ENCODE peak calls at places on chromosomes 11 and 22, in seven cellular contexts. One of them, this sample, is unnamed.

GRCh38 chr11:131302831-131303230 is 67.6 kb upstream of the NTM start:
- DNase-seq in stomach: no peak
- DNase-seq in GM12891: no peak
- DNase-seq in endothelial cell of umbilical vein: no peak
- DNase-seq in HepG2: no peak
- DNase-seq in GM23338: no peak
- DNase-seq in breast epithelium: no peak
- DNase-seq in this sample: no peak

GRCh38 chr11:109037856-109038780 is 373.2 kb downstream of the DDX10 start:
- DNase-seq in endothelial cell of umbilical vein: peak
- DNase-seq in GM12891: no peak
- DNase-seq in GM23338: no peak
- DNase-seq in breast epithelium: peak
- DNase-seq in HepG2: no peak
- DNase-seq in stomach: no peak
- DNase-seq in this sample: no peak

GRCh38 chr22:37930270-37930951 is 23.0 kb downstream of the C22orf23 start:
- DNase-seq in stomach: no peak
- DNase-seq in HepG2: no peak
- DNase-seq in endothelial cell of umbilical vein: no peak
- DNase-seq in GM23338: peak
- DNase-seq in breast epithelium: no peak
- DNase-seq in GM12891: peak
- DNase-seq in this sample: peak

GRCh38 chr22:50625568-50626313 is 2.2 kb downstream of the ARSA start:
- DNase-seq in stomach: peak
- DNase-seq in breast epithelium: no peak
- DNase-seq in HepG2: no peak
- DNase-seq in GM23338: peak
- DNase-seq in GM12891: no peak
- DNase-seq in endothelial cell of umbilical vein: no peak
- DNase-seq in this sample: no peak

GRCh38 chr22:38754247-38755154 is 1.3 kb downstream of the SUN2 start:
- DNase-seq in stomach: peak
- DNase-seq in endothelial cell of umbilical vein: peak
- DNase-seq in breast epithelium: peak
- DNase-seq in GM23338: peak
- DNase-seq in HepG2: peak
- DNase-seq in GM12891: no peak
- DNase-seq in this sample: peak

GRCh38 chr11:118200901-118201680 is 23.7 kb downstream of the JAML start:
- DNase-seq in GM23338: no peak
- DNase-seq in GM12891: no peak
- DNase-seq in endothelial cell of umbilical vein: no peak
- DNase-seq in stomach: no peak
- DNase-seq in breast epithelium: no peak
- DNase-seq in HepG2: no peak
- DNase-seq in this sample: no peak

GRCh38 chr11:4134844-4135243 is 40.2 kb downstream of the RRM1 start:
- DNase-seq in GM12891: no peak
- DNase-seq in endothelial cell of umbilical vein: peak
- DNase-seq in GM23338: no peak
- DNase-seq in HepG2: peak
- DNase-seq in stomach: no peak
- DNase-seq in breast epithelium: no peak
- DNase-seq in this sample: no peak

GRCh38 chr11:115303929-115304328 is 200.3 kb downstream of the CADM1 start:
- DNase-seq in stomach: no peak
- DNase-seq in HepG2: no peak
- DNase-seq in endothelial cell of umbilical vein: no peak
- DNase-seq in breast epithelium: no peak
- DNase-seq in GM23338: no peak
- DNase-seq in GM12891: no peak
- DNase-seq in this sample: no peak

GRCh38 chr11:33617672-33618362 is 82.8 kb downstream of the C11orf91 start:
- DNase-seq in GM12891: no peak
- DNase-seq in endothelial cell of umbilical vein: no peak
- DNase-seq in HepG2: no peak
- DNase-seq in breast epithelium: no peak
- DNase-seq in stomach: no peak
- DNase-seq in GM23338: no peak
- DNase-seq in this sample: no peak

GRCh38 chr11:119101367-119101758 is 290 bp downstream of the DPAGT1 start:
- DNase-seq in GM12891: no peak
- DNase-seq in stomach: no peak
- DNase-seq in HepG2: peak
- DNase-seq in GM23338: peak
- DNase-seq in breast epithelium: no peak
- DNase-seq in endothelial cell of umbilical vein: no peak
- DNase-seq in this sample: no peak

GRCh38 chr11:94647926-94648325 is 80.8 kb downstream of the PIWIL4 start:
- DNase-seq in breast epithelium: no peak
- DNase-seq in stomach: no peak
- DNase-seq in HepG2: no peak
- DNase-seq in GM23338: no peak
- DNase-seq in GM12891: no peak
- DNase-seq in endothelial cell of umbilical vein: no peak
- DNase-seq in this sample: no peak

GRCh38 chr11:10412266-10412665 is 42.8 kb upstream of the AMPD3 start:
- DNase-seq in endothelial cell of umbilical vein: no peak
- DNase-seq in HepG2: no peak
- DNase-seq in GM23338: no peak
- DNase-seq in stomach: no peak
- DNase-seq in GM12891: no peak
- DNase-seq in breast epithelium: no peak
- DNase-seq in this sample: no peak

GRCh38 chr11:17019231-17019630 is 5.0 kb upstream of the PLEKHA7 start:
- DNase-seq in GM12891: no peak
- DNase-seq in HepG2: no peak
- DNase-seq in stomach: no peak
- DNase-seq in GM23338: no peak
- DNase-seq in breast epithelium: no peak
- DNase-seq in endothelial cell of umbilical vein: no peak
- DNase-seq in this sample: no peak

GRCh38 chr11:132992838-132993680 is 539.2 kb downstream of the OPCML start:
- DNase-seq in HepG2: no peak
- DNase-seq in GM12891: no peak
- DNase-seq in GM23338: peak
- DNase-seq in breast epithelium: no peak
- DNase-seq in endothelial cell of umbilical vein: no peak
- DNase-seq in stomach: no peak
- DNase-seq in this sample: no peak

GRCh38 chr11:13335319-13335718 is 57.7 kb downstream of the BMAL1 start:
- DNase-seq in endothelial cell of umbilical vein: peak
- DNase-seq in HepG2: peak
- DNase-seq in GM12891: peak
- DNase-seq in breast epithelium: peak
- DNase-seq in GM23338: peak
- DNase-seq in stomach: peak
- DNase-seq in this sample: peak

GRCh38 chr11:119338946-119339580 is 1.6 kb downstream of the C1QTNF5 start:
- DNase-seq in GM12891: no peak
- DNase-seq in endothelial cell of umbilical vein: peak
- DNase-seq in HepG2: no peak
- DNase-seq in stomach: no peak
- DNase-seq in breast epithelium: no peak
- DNase-seq in GM23338: peak
- DNase-seq in this sample: no peak

GRCh38 chr22:48822278-48823233 is 1005.1 kb downstream of the BRD1 start:
- DNase-seq in stomach: no peak
- DNase-seq in GM12891: no peak
- DNase-seq in endothelial cell of umbilical vein: no peak
- DNase-seq in HepG2: no peak
- DNase-seq in breast epithelium: no peak
- DNase-seq in GM23338: no peak
- DNase-seq in this sample: no peak

GRCh38 chr11:18618341-18619025 is 15.7 kb downstream of the SPTY2D1 start:
- DNase-seq in endothelial cell of umbilical vein: peak
- DNase-seq in GM12891: no peak
- DNase-seq in GM23338: no peak
- DNase-seq in breast epithelium: no peak
- DNase-seq in stomach: no peak
- DNase-seq in HepG2: no peak
- DNase-seq in this sample: no peak

GRCh38 chr22:36330655-36331305 is 57.0 kb downstream of the MYH9 start:
- DNase-seq in GM12891: no peak
- DNase-seq in endothelial cell of umbilical vein: peak
- DNase-seq in stomach: no peak
- DNase-seq in breast epithelium: no peak
- DNase-seq in GM23338: no peak
- DNase-seq in HepG2: no peak
- DNase-seq in this sample: peak
- TF ChIP-seq POLR2AphosphoS5 in GM12891: no peak
- TF ChIP-seq POLR2AphosphoS5 in endothelial cell of umbilical vein: no peak
- TF ChIP-seq POLR2AphosphoS5 in stomach: peak
- TF ChIP-seq POLR2AphosphoS5 in breast epithelium: peak
- TF ChIP-seq POLR2AphosphoS5 in GM23338: no peak
- TF ChIP-seq POLR2AphosphoS5 in HepG2: no peak
- TF ChIP-seq POLR2AphosphoS5 in this sample: peak

DNA sequence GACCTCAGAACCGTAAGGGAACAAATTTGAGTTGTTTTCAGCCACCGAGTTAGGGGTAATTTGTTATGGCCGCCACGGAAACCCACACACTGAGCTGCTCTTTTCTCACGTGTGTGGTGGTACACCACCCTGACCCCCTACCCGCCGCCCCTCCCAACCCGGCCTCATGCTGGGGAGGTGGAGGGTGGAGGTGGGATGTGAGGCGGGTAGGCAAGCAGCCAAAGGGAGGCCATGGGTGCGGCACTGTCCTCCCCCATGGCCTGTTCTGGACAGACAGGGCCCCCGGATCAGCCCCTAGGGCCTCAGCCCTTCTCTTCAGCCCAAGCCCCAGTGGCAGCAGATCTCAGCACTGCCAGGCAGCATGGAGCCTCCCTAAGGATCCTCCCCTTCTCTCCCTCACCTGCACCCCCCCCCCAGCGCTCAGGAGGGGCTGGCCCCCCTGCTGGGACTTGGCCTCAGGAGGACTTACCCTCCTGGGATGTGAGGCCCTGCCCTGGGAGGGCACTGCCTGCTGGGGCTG is 7.9 kb downstream of the PRR5 start:
- DNase-seq in GM23338: no peak
- DNase-seq in breast epithelium: no peak
- DNase-seq in HepG2: no peak
- DNase-seq in GM12891: no peak
- DNase-seq in endothelial cell of umbilical vein: no peak
- DNase-seq in stomach: no peak
- DNase-seq in this sample: no peak
- TF ChIP-seq POLR2AphosphoS5 in GM23338: no peak
- TF ChIP-seq POLR2AphosphoS5 in breast epithelium: no peak
- TF ChIP-seq POLR2AphosphoS5 in HepG2: no peak
- TF ChIP-seq POLR2AphosphoS5 in GM12891: no peak
- TF ChIP-seq POLR2AphosphoS5 in endothelial cell of umbilical vein: no peak
- TF ChIP-seq POLR2AphosphoS5 in stomach: no peak
- TF ChIP-seq POLR2AphosphoS5 in this sample: no peak

GRCh38 chr11:78770931-78771330 is 196.3 kb upstream of the NARS2 start:
- DNase-seq in GM12891: no peak
- DNase-seq in endothelial cell of umbilical vein: no peak
- DNase-seq in stomach: no peak
- DNase-seq in GM23338: no peak
- DNase-seq in HepG2: no peak
- DNase-seq in breast epithelium: no peak
- DNase-seq in this sample: no peak
- TF ChIP-seq POLR2AphosphoS5 in GM12891: no peak
- TF ChIP-seq POLR2AphosphoS5 in endothelial cell of umbilical vein: no peak
- TF ChIP-seq POLR2AphosphoS5 in stomach: no peak
- TF ChIP-seq POLR2AphosphoS5 in GM23338: no peak
- TF ChIP-seq POLR2AphosphoS5 in HepG2: no peak
- TF ChIP-seq POLR2AphosphoS5 in breast epithelium: no peak
- TF ChIP-seq POLR2AphosphoS5 in this sample: no peak

GRCh38 chr22:41001722-41002122 is 50.5 kb downstream of the RBX1 start:
- DNase-seq in stomach: no peak
- DNase-seq in breast epithelium: no peak
- DNase-seq in GM12891: no peak
- DNase-seq in endothelial cell of umbilical vein: no peak
- DNase-seq in HepG2: peak
- DNase-seq in GM23338: no peak
- DNase-seq in this sample: no peak
- TF ChIP-seq POLR2AphosphoS5 in stomach: no peak
- TF ChIP-seq POLR2AphosphoS5 in breast epithelium: no peak
- TF ChIP-seq POLR2AphosphoS5 in GM12891: no peak
- TF ChIP-seq POLR2AphosphoS5 in endothelial cell of umbilical vein: no peak
- TF ChIP-seq POLR2AphosphoS5 in HepG2: no peak
- TF ChIP-seq POLR2AphosphoS5 in GM23338: no peak
- TF ChIP-seq POLR2AphosphoS5 in this sample: no peak

GRCh38 chr11:71477637-71478011 is 24.6 kb downstream of the NADSYN1 start:
- DNase-seq in endothelial cell of umbilical vein: no peak
- DNase-seq in GM12891: no peak
- DNase-seq in GM23338: peak
- DNase-seq in stomach: no peak
- DNase-seq in breast epithelium: no peak
- DNase-seq in HepG2: no peak
- DNase-seq in this sample: no peak

GRCh38 chr11:71476926-71477636 is 24.1 kb downstream of the NADSYN1 start:
- DNase-seq in stomach: no peak
- DNase-seq in GM12891: no peak
- DNase-seq in endothelial cell of umbilical vein: no peak
- DNase-seq in breast epithelium: no peak
- DNase-seq in GM23338: no peak
- DNase-seq in HepG2: no peak
- DNase-seq in this sample: no peak

GRCh38 chr11:71476031-71476430 is 23.0 kb downstream of the NADSYN1 start:
- DNase-seq in stomach: no peak
- DNase-seq in HepG2: no peak
- DNase-seq in endothelial cell of umbilical vein: no peak
- DNase-seq in breast epithelium: no peak
- DNase-seq in GM23338: no peak
- DNase-seq in GM12891: no peak
- DNase-seq in this sample: no peak

GRCh38 chr11:71481101-71481960 is 28.3 kb downstream of the NADSYN1 start:
- DNase-seq in HepG2: no peak
- DNase-seq in GM23338: no peak
- DNase-seq in endothelial cell of umbilical vein: no peak
- DNase-seq in stomach: no peak
- DNase-seq in breast epithelium: no peak
- DNase-seq in GM12891: no peak
- DNase-seq in this sample: no peak

GRCh38 chr11:71478216-71478840 is 25.3 kb downstream of the NADSYN1 start:
- DNase-seq in breast epithelium: no peak
- DNase-seq in stomach: no peak
- DNase-seq in GM12891: no peak
- DNase-seq in GM23338: no peak
- DNase-seq in endothelial cell of umbilical vein: no peak
- DNase-seq in HepG2: no peak
- DNase-seq in this sample: no peak
- TF ChIP-seq POLR2AphosphoS5 in breast epithelium: no peak
- TF ChIP-seq POLR2AphosphoS5 in stomach: no peak
- TF ChIP-seq POLR2AphosphoS5 in GM12891: no peak
- TF ChIP-seq POLR2AphosphoS5 in GM23338: no peak
- TF ChIP-seq POLR2AphosphoS5 in endothelial cell of umbilical vein: no peak
- TF ChIP-seq POLR2AphosphoS5 in HepG2: no peak
- TF ChIP-seq POLR2AphosphoS5 in this sample: no peak

DNA sequence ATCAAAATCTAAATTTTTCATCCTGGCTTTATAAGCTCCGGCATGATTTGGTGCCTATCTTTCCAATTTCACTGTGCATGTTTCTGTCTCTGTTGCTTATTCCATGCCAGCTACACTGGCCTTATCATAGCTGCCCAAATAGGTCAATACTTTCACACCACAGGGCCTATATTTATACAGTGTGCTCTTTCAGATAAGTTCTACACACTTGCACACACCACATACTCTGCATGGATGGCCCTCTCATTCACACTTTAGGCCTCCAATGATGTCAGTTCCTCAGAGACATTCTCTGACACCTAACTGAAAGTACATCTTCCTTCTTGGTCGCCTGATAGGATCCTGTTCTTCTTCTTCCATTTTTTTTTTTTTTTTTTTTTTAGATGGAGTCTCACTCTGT is 7.0 kb downstream of the ALG8 start:
- DNase-seq in stomach: no peak
- DNase-seq in GM12891: no peak
- DNase-seq in GM23338: no peak
- DNase-seq in breast epithelium: no peak
- DNase-seq in HepG2: no peak
- DNase-seq in endothelial cell of umbilical vein: no peak
- DNase-seq in this sample: no peak
- TF ChIP-seq POLR2AphosphoS5 in stomach: no peak
- TF ChIP-seq POLR2AphosphoS5 in GM12891: no peak
- TF ChIP-seq POLR2AphosphoS5 in GM23338: no peak
- TF ChIP-seq POLR2AphosphoS5 in breast epithelium: no peak
- TF ChIP-seq POLR2AphosphoS5 in HepG2: no peak
- TF ChIP-seq POLR2AphosphoS5 in endothelial cell of umbilical vein: no peak
- TF ChIP-seq POLR2AphosphoS5 in this sample: no peak